ENCODE peak calls at places on chromosomes 11 and 22, in ten cellular contexts. F is SK-N-SH; Q is esophagus squamous epithelium; H is foreskin fibroblast; U is pancreas; A is LNCaP clone FGC; J is GM10248; C is CD8-positive, alpha-beta T cell; V is AG04450; Y is IMR-90. N is an unnamed sample.

GRCh38 chr22:39253427-39254070 is 8.8 kb upstream of the PDGFB start:
- DNase-seq in F (no peak), Q (no peak), H (peak; percentile 84), U (peak; percentile 80), A (peak; percentile 22), J (peak; percentile 69), C (no peak), V (peak; percentile 54), Y (peak; percentile 89), N (peak; percentile 69)

GRCh38 chr11:94196363-94196762 is 67.7 kb downstream of the PANX1 start:
- DNase-seq in F (no peak), Q (no peak), H (peak; percentile 26), U (no peak), A (no peak), J (no peak), C (no peak), V (no peak), Y (peak; percentile 69), N (no peak)

GRCh38 chr11:122202951-122203456 is 87.0 kb upstream of the BLID start:
- DNase-seq in F (peak; percentile 79), Q (no peak), H (peak; percentile 91), U (peak; percentile 69), A (no peak), J (peak; percentile 75), C (no peak), V (peak; percentile 48), Y (peak; percentile 71), N (peak; percentile 65)

GRCh38 chr11:72373163-72373562 is 61.2 kb downstream of the CLPB start:
- DNase-seq in F (no peak), Q (no peak), H (no peak), U (no peak), A (no peak), J (no peak), C (no peak), V (no peak), Y (no peak), N (no peak)

GRCh38 chr11:35622070-35622469 is 3.8 kb downstream of the FJX1 start:
- DNase-seq in F (no peak), Q (no peak), H (peak; percentile 79), U (no peak), A (no peak), J (no peak), C (no peak), V (peak; percentile 50), Y (peak; percentile 84), N (no peak)

GRCh38 chr11:45225961-45226871 is 59.9 kb downstream of the SYT13 start:
- DNase-seq in F (no peak), Q (no peak), H (no peak), U (no peak), A (no peak), J (no peak), C (no peak), V (no peak), Y (no peak), N (no peak)

GRCh38 chr11:2387266-2387982 is 10.3 kb downstream of the CD81 start:
- DNase-seq in F (peak; percentile 83), Q (no peak), H (peak; percentile 74), U (no peak), A (no peak), J (peak; percentile 50), C (no peak), V (no peak), Y (peak; percentile 52), N (no peak)

GRCh38 chr11:11620966-11621880 is 582 bp downstream of the GALNT18 start:
- DNase-seq in F (peak; percentile 59), Q (no peak), H (peak; percentile 68), U (peak; percentile 34), A (no peak), J (peak; percentile 45), C (no peak), V (no peak), Y (peak; percentile 44), N (peak; percentile 49)

GRCh38 chr11:2655834-2656622 is 43.8 kb downstream of the KCNQ1OT1 start:
- DNase-seq in F (no peak), Q (no peak), H (no peak), U (no peak), A (no peak), J (no peak), C (no peak), V (no peak), Y (peak; percentile 51), N (no peak)

GRCh38 chr11:120142072-120142423 is 4.1 kb upstream of the TRIM29 start:
- DNase-seq in F (no peak), Q (no peak), H (no peak), U (no peak), A (no peak), J (peak; percentile 6), C (no peak), V (no peak), Y (no peak), N (no peak)

GRCh38 chr11:97445561-97445960 is 1055.7 kb downstream of the JRKL start:
- DNase-seq in F (no peak), Q (no peak), H (no peak), U (no peak), A (no peak), J (no peak), C (no peak), V (no peak), Y (no peak), N (no peak)

GRCh38 chr11:15159085-15159484 is 44.4 kb downstream of the INSC start:
- DNase-seq in F (peak; percentile 27), Q (no peak), H (peak; percentile 76), U (no peak), A (no peak), J (peak; percentile 24), C (no peak), V (no peak), Y (peak; percentile 49), N (peak; percentile 25)

GRCh38 chr22:36860821-36861659 is at the start of gene NCF4:
- DNase-seq in F (no peak), Q (peak; percentile 61), H (no peak), U (no peak), A (no peak), J (peak; percentile 90), C (no peak), V (no peak), Y (no peak), N (peak; percentile 86)

GRCh38 chr11:64935634-64936081 is at the start of gene GPHA2:
- DNase-seq in F (no peak), Q (no peak), H (peak; percentile 70), U (peak; percentile 50), A (no peak), J (no peak), C (no peak), V (no peak), Y (no peak), N (no peak)

GRCh38 chr22:39778055-39778454 is 115.5 kb downstream of the ENTHD1 start:
- DNase-seq in F (no peak), Q (no peak), H (no peak), U (no peak), A (peak; percentile 72), J (no peak), C (no peak), V (no peak), Y (no peak), N (no peak)

GRCh38 chr11:116607027-116607426 is 165.8 kb downstream of the BUD13 start:
- DNase-seq in F (no peak), Q (no peak), H (no peak), U (no peak), A (no peak), J (no peak), C (no peak), V (no peak), Y (no peak), N (no peak)

GRCh38 chr11:34653851-34654490 is 33.1 kb downstream of the EHF start:
- DNase-seq in F (no peak), Q (no peak), H (peak; percentile 98), U (peak; percentile 81), A (no peak), J (no peak), C (no peak), V (peak; percentile 82), Y (peak; percentile 99), N (no peak)

GRCh38 chr22:49462795-49463194 is 364.9 kb downstream of the BRD1 start:
- DNase-seq in F (no peak), Q (no peak), H (no peak), U (no peak), A (no peak), J (no peak), C (no peak), V (no peak), Y (no peak), N (no peak)

GRCh38 chr11:285894-286220 is 3.1 kb upstream of the PGGHG start:
- DNase-seq in F (peak; percentile 33), Q (no peak), H (no peak), U (peak; percentile 5), A (no peak), J (no peak), C (no peak), V (no peak), Y (no peak), N (peak; percentile 23)

GRCh38 chr11:75872887-75873416 is 57.9 kb downstream of the UVRAG start:
- DNase-seq in F (no peak), Q (no peak), H (no peak), U (no peak), A (no peak), J (peak; percentile 42), C (no peak), V (no peak), Y (no peak), N (peak; percentile 37)
- TF ChIP-seq CTCF in F (no peak), Q (no peak), H (no peak), U (no peak), A (no peak), J (no peak), C (no peak), V (no peak), Y (no peak), N (no peak)

DNA sequence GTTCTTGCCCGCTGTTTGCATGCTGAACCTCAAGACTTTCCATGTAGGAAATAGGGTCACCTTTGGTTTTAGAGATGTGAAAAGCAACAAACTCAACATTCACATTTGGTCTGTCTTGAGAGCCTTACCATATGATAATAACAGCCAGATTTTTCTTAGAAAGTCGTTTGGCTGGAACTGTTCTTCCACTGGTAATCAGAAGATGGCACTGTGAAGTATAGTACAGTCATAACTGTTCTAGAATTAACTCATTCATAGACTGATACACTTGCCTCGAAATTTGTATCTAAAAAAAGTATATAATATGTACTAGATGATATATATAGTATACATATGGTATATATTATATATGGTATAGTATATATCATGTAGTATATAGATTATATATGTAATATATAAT is 12.3 kb downstream of the LUZP2 start:
- DNase-seq in F (peak; percentile 4), Q (no peak), H (no peak), U (no peak), A (no peak), J (no peak), C (no peak), V (no peak), Y (peak; percentile 41), N (no peak)
- TF ChIP-seq CTCF in F (peak; percentile 59), Q (peak; percentile 23), H (no peak), U (no peak), A (peak; percentile 16), J (no peak), C (no peak), V (peak; percentile 47), Y (peak; percentile 57), N (no peak)

GRCh38 chr11:109641549-109641948 is 219.6 kb downstream of the C11orf87 start:
- DNase-seq in F (no peak), Q (no peak), H (peak; percentile 23), U (no peak), A (no peak), J (no peak), C (no peak), V (peak; percentile 1), Y (peak; percentile 38), N (no peak)
- TF ChIP-seq CTCF in F (no peak), Q (no peak), H (no peak), U (no peak), A (peak; percentile 31), J (no peak), C (no peak), V (peak; percentile 24), Y (peak; percentile 8), N (no peak)

GRCh38 chr11:19116971-19117759 is at the start of gene ZDHHC13:
- DNase-seq in F (peak; percentile 99), Q (peak; percentile 41), H (peak; percentile 95), U (peak; percentile 96), A (peak; percentile 68), J (peak; percentile 99), C (peak; percentile 85), V (peak; percentile 70), Y (peak; percentile 82), N (peak; percentile 98)
- TF ChIP-seq CTCF in F (peak; percentile 62), Q (peak; percentile 18), H (peak; percentile 37), U (no peak), A (peak; percentile 52), J (peak; percentile 47), C (no peak), V (peak; percentile 55), Y (peak; percentile 41), N (peak; percentile 18)

N was measured in GM20000.